ENCODE peak calls at places on chromosomes 13 and 19, in seven cellular contexts. V, N, U, Y, E, C and K are unnamed samples.

GRCh38 chr19:4849019-4849418 is 17.5 kb upstream of the TICAM1 start:
- DNase-seq in N (no peak), C (no peak), V (no peak), U (no peak), E (no peak), Y (no peak), K (no peak)

GRCh38 chr19:43780706-43781525 is at the start of gene KCNN4:
- DNase-seq in E (peak), U (peak), C (no peak), V (no peak), N (peak), Y (no peak), K (no peak)

GRCh38 chr13:42832341-42833153 is 51.2 kb downstream of the FAM216B start:
- DNase-seq in U (no peak), N (peak), Y (no peak), E (no peak), C (no peak), V (no peak), K (peak)

GRCh38 chr13:27595055-27595811 is 25.1 kb downstream of the LNX2 start:
- DNase-seq in E (peak), V (no peak), Y (no peak), U (no peak), N (no peak), C (no peak), K (no peak)

GRCh38 chr19:35717665-35718344 is at the start of gene KMT2B:
- DNase-seq in Y (no peak), C (peak), N (no peak), E (peak), U (peak), V (no peak), K (no peak)

GRCh38 chr19:2039959-2040646 is 10.9 kb downstream of the MKNK2 start:
- DNase-seq in U (no peak), N (no peak), E (no peak), C (no peak), V (no peak), Y (no peak), K (no peak)

GRCh38 chr13:75993246-75993645 is 357.1 kb downstream of the LMO7 start:
- DNase-seq in C (no peak), E (no peak), V (no peak), Y (no peak), U (no peak), N (no peak), K (no peak)

GRCh38 chr19:54434862-54435174 is 14.2 kb upstream of the LENG8 start:
- DNase-seq in U (no peak), Y (no peak), C (peak), E (no peak), N (no peak), V (no peak), K (no peak)

GRCh38 chr13:68056816-68057710 is 826.9 kb upstream of the PCDH9 start:
- DNase-seq in U (peak), V (no peak), C (no peak), Y (no peak), N (peak), E (no peak), K (peak)

GRCh38 chr19:35828694-35829301 is 16.2 kb upstream of the PRODH2 start:
- DNase-seq in E (peak), Y (no peak), V (no peak), N (peak), U (peak), C (no peak), K (peak)

GRCh38 chr13:50014404-50014803 is 840 bp upstream of the KCNRG start:
- DNase-seq in Y (no peak), E (peak), C (no peak), V (no peak), U (no peak), N (no peak), K (no peak)

GRCh38 chr13:32164622-32165268 is 133.2 kb downstream of the FRY start:
- DNase-seq in E (peak), N (peak), C (peak), V (peak), U (peak), Y (peak), K (peak)
- TF ChIP-seq USF2 in E (no peak), N (no peak), C (no peak), V (no peak), U (no peak), Y (no peak), K (no peak)

DNA sequence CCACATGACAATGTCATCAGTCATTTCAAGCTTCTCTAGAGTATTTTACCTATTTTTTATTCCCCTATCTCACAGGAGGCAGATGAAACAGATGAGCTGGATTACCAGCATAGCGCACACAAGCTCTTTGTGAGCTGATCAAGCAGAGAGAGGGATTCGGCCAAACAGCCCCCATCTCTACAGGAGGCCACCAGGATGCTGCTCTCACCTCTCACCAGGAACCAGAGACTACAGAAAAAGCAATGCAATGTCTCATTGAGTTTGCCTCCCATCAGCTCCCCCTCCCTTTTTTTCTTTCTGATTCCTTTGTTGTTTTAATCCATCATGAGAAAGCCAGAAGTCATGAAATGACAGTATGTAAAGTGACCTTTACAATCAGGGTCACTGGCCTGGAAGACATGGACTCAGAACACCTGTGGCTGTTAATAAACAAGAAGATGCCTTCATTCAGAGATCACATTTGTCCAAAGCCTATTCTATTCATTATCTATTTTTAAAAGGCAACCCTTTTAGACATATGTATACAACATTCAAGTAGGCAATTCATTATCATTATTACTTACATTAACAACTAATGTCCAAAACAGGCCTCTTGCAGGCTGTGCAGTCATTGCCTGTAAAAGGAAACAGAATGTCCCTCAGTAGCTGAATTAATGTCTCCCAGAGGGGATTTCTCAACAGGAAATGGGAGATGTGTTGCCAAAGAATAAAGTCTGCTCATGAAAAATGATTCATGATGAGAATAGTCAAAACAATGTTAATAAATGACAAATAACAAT is 656.6 kb downstream of the TBC1D4 start:
- DNase-seq in E (no peak), V (no peak), N (peak), Y (no peak), U (peak), C (no peak), K (no peak)
- TF ChIP-seq RFX5 in E (no peak), V (no peak), N (no peak), Y (no peak), U (no peak), C (no peak), K (no peak)

GRCh38 chr19:53172892-53173291 is 14.0 kb upstream of the ZNF347 start:
- DNase-seq in V (no peak), Y (no peak), C (no peak), U (no peak), N (peak), E (peak), K (peak)
- TF ChIP-seq USF2 in V (no peak), Y (no peak), C (no peak), U (no peak), N (no peak), E (no peak), K (no peak)

DNA sequence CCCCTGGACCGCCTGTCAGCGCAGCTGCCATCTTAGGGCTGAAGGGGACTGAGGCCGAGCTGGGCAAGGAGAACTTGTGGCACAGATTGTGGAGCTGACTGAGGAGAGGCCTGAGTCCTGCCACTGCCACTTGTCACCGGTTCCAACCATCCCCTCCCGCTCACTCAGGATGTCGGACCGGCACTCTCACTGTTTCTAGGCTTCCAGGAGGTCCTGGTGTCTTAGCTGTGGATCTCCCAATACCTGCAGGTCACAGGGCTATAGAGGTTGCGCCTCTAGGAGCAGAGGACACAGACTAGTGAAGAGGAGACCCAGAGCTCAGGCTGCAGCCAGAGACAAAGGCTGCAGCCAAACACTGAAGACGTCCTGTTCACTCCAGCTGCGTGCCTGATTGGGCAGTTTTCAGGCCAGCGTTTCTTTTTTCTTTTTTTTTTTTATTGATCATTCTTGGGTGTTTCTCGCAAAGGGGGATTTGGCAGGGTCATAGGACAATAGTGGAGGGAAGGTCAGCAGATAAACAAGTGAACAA is 15.3 kb upstream of the ZNF486 start:
- DNase-seq in E (no peak), Y (no peak), V (no peak), U (no peak), C (no peak), N (no peak), K (no peak)
- TF ChIP-seq RFX5 in E (no peak), Y (no peak), V (no peak), U (no peak), C (no peak), N (no peak), K (no peak)

GRCh38 chr19:42380155-42380554 is 9.9 kb downstream of the CNFN start:
- DNase-seq in Y (no peak), V (no peak), C (no peak), U (no peak), N (no peak), E (no peak), K (no peak)
- TF ChIP-seq USF2 in Y (no peak), V (no peak), C (no peak), U (no peak), N (no peak), E (no peak), K (no peak)

GRCh38 chr19:41844601-41845000 is at the start of gene LYPD4:
- DNase-seq in Y (no peak), N (no peak), U (peak), C (peak), V (no peak), E (no peak), K (no peak)
- TF ChIP-seq RFX5 in Y (no peak), N (no peak), U (no peak), C (no peak), V (no peak), E (no peak), K (no peak)

GRCh38 chr13:18232298-18232993 is 949.2 kb downstream of the TUBA3C start:
- DNase-seq in Y (no peak), N (no peak), C (no peak), U (no peak), V (no peak), E (no peak), K (no peak)
- TF ChIP-seq USF2 in Y (no peak), N (no peak), C (no peak), U (no peak), V (no peak), E (no peak), K (no peak)

GRCh38 chr13:30193279-30194234 is 113.8 kb downstream of the KATNAL1 start:
- DNase-seq in E (no peak), N (no peak), V (no peak), U (no peak), C (no peak), Y (peak), K (no peak)

GRCh38 chr13:30194906-30195305 is 112.4 kb downstream of the KATNAL1 start:
- DNase-seq in C (no peak), N (no peak), V (no peak), U (no peak), Y (no peak), E (no peak), K (no peak)

GRCh38 chr13:30191491-30192100 is 115.8 kb downstream of the KATNAL1 start:
- DNase-seq in Y (no peak), N (peak), E (no peak), U (no peak), V (no peak), C (no peak), K (no peak)

GRCh38 chr13:30196025-30196424 is 111.3 kb downstream of the KATNAL1 start:
- DNase-seq in U (no peak), Y (no peak), V (peak), C (peak), E (no peak), N (peak), K (no peak)

GRCh38 chr13:30192320-30193093 is 114.8 kb downstream of the KATNAL1 start:
- DNase-seq in E (no peak), C (peak), V (no peak), N (no peak), Y (peak), U (no peak), K (no peak)
- TF ChIP-seq RFX5 in E (no peak), C (no peak), V (no peak), N (no peak), Y (no peak), U (no peak), K (no peak)

DNA sequence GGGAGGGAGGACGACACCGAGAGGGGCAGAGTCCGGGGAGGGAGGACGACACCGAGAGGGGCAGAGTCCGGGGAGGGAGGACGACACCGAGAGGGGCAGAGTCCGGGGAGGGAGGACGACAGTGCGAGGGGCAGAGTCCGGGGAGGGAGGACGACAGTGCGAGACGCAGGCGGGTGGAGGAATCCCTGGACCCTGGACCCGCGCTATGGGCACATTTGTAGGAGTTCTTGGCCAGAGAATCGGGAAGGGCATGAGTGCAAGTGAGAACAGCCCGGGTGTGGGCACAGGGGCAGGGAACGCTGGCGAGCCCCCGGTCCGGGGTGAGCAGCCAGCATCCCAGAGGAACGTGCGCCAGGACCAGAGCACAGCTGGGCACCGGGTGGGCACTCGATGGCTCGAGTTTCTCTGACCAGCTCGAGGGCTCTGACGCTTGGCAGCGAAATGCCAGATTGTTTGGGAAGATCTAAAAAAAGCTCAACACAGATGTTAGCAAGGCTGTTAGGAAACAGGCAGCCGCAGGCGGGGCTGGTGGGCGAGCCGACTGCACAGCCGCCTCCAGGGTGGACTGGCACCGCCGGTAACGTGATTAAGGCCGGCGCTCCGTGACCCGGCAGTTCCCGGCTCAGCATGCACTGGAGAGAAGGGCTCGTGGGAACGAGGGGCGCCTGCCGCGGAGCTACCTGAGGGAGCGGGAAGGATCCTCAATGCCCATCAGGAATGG is 17.9 kb upstream of the C2CD4C start:
- DNase-seq in N (no peak), E (no peak), C (peak), V (no peak), U (no peak), Y (no peak), K (no peak)
- TF ChIP-seq USF2 in N (no peak), E (no peak), C (no peak), V (no peak), U (no peak), Y (no peak), K (no peak)